ENCODE peak calls at places on chromosomes 3 and 15, in seven cellular contexts. One of them, this sample, is unnamed.

GRCh38 chr3:99878005-99878404 is 60.3 kb downstream of the CMSS1 start:
- DNase-seq in uterus: peak
- DNase-seq in body of pancreas: no peak
- DNase-seq in Peyer's patch: no peak
- DNase-seq in right lobe of liver: no peak
- DNase-seq in breast epithelium: no peak
- DNase-seq in spleen: no peak
- DNase-seq in this sample: no peak

GRCh38 chr3:193489949-193490348 is 64.7 kb downstream of the ATP13A4 start:
- DNase-seq in uterus: no peak
- DNase-seq in body of pancreas: no peak
- DNase-seq in Peyer's patch: no peak
- DNase-seq in right lobe of liver: no peak
- DNase-seq in breast epithelium: no peak
- DNase-seq in spleen: no peak
- DNase-seq in this sample: no peak

GRCh38 chr15:62779041-62779810 is 263.3 kb upstream of the TPM1 start:
- DNase-seq in uterus: peak
- DNase-seq in body of pancreas: peak
- DNase-seq in Peyer's patch: no peak
- DNase-seq in right lobe of liver: no peak
- DNase-seq in breast epithelium: no peak
- DNase-seq in spleen: no peak
- DNase-seq in this sample: no peak

GRCh38 chr3:30827080-30827479 is 67.4 kb downstream of the GADL1 start:
- DNase-seq in uterus: no peak
- DNase-seq in body of pancreas: no peak
- DNase-seq in Peyer's patch: no peak
- DNase-seq in right lobe of liver: no peak
- DNase-seq in breast epithelium: no peak
- DNase-seq in spleen: no peak
- DNase-seq in this sample: no peak

GRCh38 chr3:34260266-34260990 is 462.0 kb downstream of the PDCD6IP start:
- DNase-seq in uterus: peak
- DNase-seq in body of pancreas: peak
- DNase-seq in Peyer's patch: no peak
- DNase-seq in right lobe of liver: no peak
- DNase-seq in breast epithelium: peak
- DNase-seq in spleen: no peak
- DNase-seq in this sample: no peak

GRCh38 chr3:193879099-193879863 is 256.7 kb upstream of the HES1 start:
- DNase-seq in uterus: no peak
- DNase-seq in body of pancreas: no peak
- DNase-seq in Peyer's patch: no peak
- DNase-seq in right lobe of liver: no peak
- DNase-seq in breast epithelium: no peak
- DNase-seq in spleen: no peak
- DNase-seq in this sample: no peak

GRCh38 chr3:123314409-123315270 is 112.9 kb downstream of the SEC22A start:
- DNase-seq in uterus: no peak
- DNase-seq in body of pancreas: no peak
- DNase-seq in Peyer's patch: no peak
- DNase-seq in right lobe of liver: peak
- DNase-seq in breast epithelium: no peak
- DNase-seq in spleen: peak
- DNase-seq in this sample: no peak

GRCh38 chr3:129599607-129600006 is 6.9 kb downstream of the PLXND1 start:
- DNase-seq in uterus: peak
- DNase-seq in body of pancreas: peak
- DNase-seq in Peyer's patch: no peak
- DNase-seq in right lobe of liver: no peak
- DNase-seq in breast epithelium: no peak
- DNase-seq in spleen: no peak
- DNase-seq in this sample: peak

GRCh38 chr3:133452603-133453313 is 52.9 kb downstream of the BFSP2 start:
- DNase-seq in uterus: no peak
- DNase-seq in body of pancreas: no peak
- DNase-seq in Peyer's patch: no peak
- DNase-seq in right lobe of liver: no peak
- DNase-seq in breast epithelium: peak
- DNase-seq in spleen: no peak
- DNase-seq in this sample: no peak

GRCh38 chr15:77825143-77825542 is 192.4 kb upstream of the LINGO1 start:
- DNase-seq in uterus: no peak
- DNase-seq in body of pancreas: no peak
- DNase-seq in Peyer's patch: peak
- DNase-seq in right lobe of liver: peak
- DNase-seq in breast epithelium: no peak
- DNase-seq in spleen: peak
- DNase-seq in this sample: no peak

GRCh38 chr3:15519096-15519495 is 2.4 kb downstream of the COLQ start:
- DNase-seq in uterus: no peak
- DNase-seq in body of pancreas: no peak
- DNase-seq in Peyer's patch: no peak
- DNase-seq in right lobe of liver: no peak
- DNase-seq in breast epithelium: no peak
- DNase-seq in spleen: no peak
- DNase-seq in this sample: no peak

GRCh38 chr3:156750191-156750873 is 75.8 kb upstream of the LEKR1 start:
- DNase-seq in uterus: no peak
- DNase-seq in body of pancreas: no peak
- DNase-seq in Peyer's patch: no peak
- DNase-seq in right lobe of liver: no peak
- DNase-seq in breast epithelium: no peak
- DNase-seq in spleen: no peak
- DNase-seq in this sample: no peak

GRCh38 chr15:77634266-77634962 is 1.7 kb upstream of the LINGO1 start:
- DNase-seq in uterus: peak
- DNase-seq in body of pancreas: peak
- DNase-seq in Peyer's patch: peak
- DNase-seq in right lobe of liver: peak
- DNase-seq in breast epithelium: no peak
- DNase-seq in spleen: peak
- DNase-seq in this sample: no peak

GRCh38 chr3:136134091-136134490 is 62.0 kb downstream of the MSL2 start:
- DNase-seq in uterus: no peak
- DNase-seq in body of pancreas: no peak
- DNase-seq in Peyer's patch: no peak
- DNase-seq in right lobe of liver: no peak
- DNase-seq in breast epithelium: no peak
- DNase-seq in spleen: no peak
- DNase-seq in this sample: no peak

GRCh38 chr15:41394924-41395323 is 7.4 kb downstream of the NDUFAF1 start:
- DNase-seq in uterus: no peak
- DNase-seq in body of pancreas: no peak
- DNase-seq in Peyer's patch: no peak
- DNase-seq in right lobe of liver: no peak
- DNase-seq in breast epithelium: no peak
- DNase-seq in spleen: no peak
- DNase-seq in this sample: no peak

DNA sequence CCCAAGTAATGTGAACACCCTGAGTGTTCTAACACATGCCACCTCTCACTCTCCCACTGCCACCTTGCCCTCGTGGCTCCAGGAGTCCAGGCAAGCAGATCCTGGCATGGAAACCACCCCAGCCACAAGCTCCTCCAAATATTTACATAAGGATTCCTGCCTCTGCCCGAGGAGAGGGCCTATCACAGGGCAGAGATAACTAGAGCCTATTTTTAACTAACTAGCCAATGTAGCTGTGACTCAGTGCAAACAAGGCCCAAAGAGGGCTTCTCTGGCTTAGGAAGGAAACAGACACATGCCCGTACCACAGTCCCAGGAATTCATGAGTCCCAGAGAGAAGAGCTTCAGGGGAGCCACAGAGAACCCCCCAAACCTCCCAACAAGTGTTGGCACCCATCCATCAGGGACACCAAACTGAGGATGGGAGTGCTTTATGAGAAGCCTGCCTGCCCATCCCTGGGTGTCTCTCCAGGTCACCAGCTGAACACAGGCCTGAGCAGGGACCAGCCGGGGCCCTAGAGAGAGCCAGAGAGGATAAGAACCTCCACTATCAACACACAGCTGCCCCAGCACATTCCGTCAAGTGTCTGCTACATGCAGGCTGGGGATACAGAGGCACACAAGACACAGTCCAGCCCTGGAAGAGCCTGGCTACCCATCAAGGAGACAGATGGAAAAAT is 9.2 kb downstream of the FYCO1 start:
- DNase-seq in uterus: no peak
- DNase-seq in body of pancreas: peak
- DNase-seq in Peyer's patch: no peak
- DNase-seq in right lobe of liver: peak
- DNase-seq in breast epithelium: peak
- DNase-seq in spleen: no peak
- DNase-seq in this sample: peak
- H3K27ac ChIP-seq in uterus: peak
- H3K27ac ChIP-seq in body of pancreas: peak
- H3K27ac ChIP-seq in Peyer's patch: peak
- H3K27ac ChIP-seq in right lobe of liver: peak
- H3K27ac ChIP-seq in breast epithelium: peak
- H3K27ac ChIP-seq in spleen: no peak
- H3K27ac ChIP-seq in this sample: peak

GRCh38 chr3:51942603-51943450 is 664 bp downstream of the PARP3 start:
- DNase-seq in uterus: peak
- DNase-seq in body of pancreas: peak
- DNase-seq in Peyer's patch: peak
- DNase-seq in right lobe of liver: peak
- DNase-seq in breast epithelium: no peak
- DNase-seq in spleen: peak
- DNase-seq in this sample: peak

GRCh38 chr3:51943451-51944391 is 1.6 kb downstream of the PARP3 start:
- DNase-seq in uterus: no peak
- DNase-seq in body of pancreas: no peak
- DNase-seq in Peyer's patch: no peak
- DNase-seq in right lobe of liver: peak
- DNase-seq in breast epithelium: no peak
- DNase-seq in spleen: peak
- DNase-seq in this sample: no peak

GRCh38 chr3:51941447-51941797 is 282 bp downstream of the RRP9 start:
- DNase-seq in uterus: no peak
- DNase-seq in body of pancreas: no peak
- DNase-seq in Peyer's patch: no peak
- DNase-seq in right lobe of liver: no peak
- DNase-seq in breast epithelium: no peak
- DNase-seq in spleen: no peak
- DNase-seq in this sample: no peak

GRCh38 chr3:51940648-51941421 is 869 bp downstream of the RRP9 start:
- DNase-seq in uterus: no peak
- DNase-seq in body of pancreas: no peak
- DNase-seq in Peyer's patch: no peak
- DNase-seq in right lobe of liver: no peak
- DNase-seq in breast epithelium: no peak
- DNase-seq in spleen: peak
- DNase-seq in this sample: no peak

GRCh38 chr3:51941798-51942602 is at the start of the genes PARP3 and RRP9:
- DNase-seq in uterus: peak
- DNase-seq in body of pancreas: peak
- DNase-seq in Peyer's patch: peak
- DNase-seq in right lobe of liver: peak
- DNase-seq in breast epithelium: peak
- DNase-seq in spleen: peak
- DNase-seq in this sample: peak
- TF ChIP-seq POLR2A in uterus: peak
- TF ChIP-seq POLR2A in body of pancreas: peak
- TF ChIP-seq POLR2A in Peyer's patch: peak
- TF ChIP-seq POLR2A in right lobe of liver: peak
- TF ChIP-seq POLR2A in breast epithelium: peak
- TF ChIP-seq POLR2A in spleen: no peak
- TF ChIP-seq POLR2A in this sample: peak

DNA sequence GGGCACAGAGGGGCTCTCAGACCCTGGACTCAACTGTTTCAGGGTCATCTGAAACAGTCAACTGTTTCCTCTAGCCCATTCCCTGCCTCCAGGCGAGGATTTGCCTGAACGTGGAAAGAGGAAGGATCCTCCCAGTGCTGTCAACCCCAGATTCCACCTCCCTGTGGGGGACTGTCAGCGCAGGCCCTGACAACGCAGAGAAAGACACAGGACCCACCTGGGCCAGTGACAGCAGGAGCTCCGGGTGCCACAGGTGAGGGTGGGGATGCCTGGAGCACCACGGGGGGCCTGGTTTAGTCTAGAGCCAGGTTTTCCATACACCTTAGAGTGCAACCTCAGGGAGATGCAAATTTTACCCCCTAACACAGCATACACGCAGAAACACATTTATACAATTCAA is 19.5 kb upstream of the LAMP3 start:
- DNase-seq in uterus: no peak
- DNase-seq in body of pancreas: no peak
- DNase-seq in Peyer's patch: no peak
- DNase-seq in right lobe of liver: no peak
- DNase-seq in breast epithelium: no peak
- DNase-seq in spleen: no peak
- DNase-seq in this sample: no peak
- TF ChIP-seq CTCF in uterus: no peak
- TF ChIP-seq CTCF in body of pancreas: no peak
- TF ChIP-seq CTCF in Peyer's patch: no peak
- TF ChIP-seq CTCF in right lobe of liver: no peak
- TF ChIP-seq CTCF in breast epithelium: no peak
- TF ChIP-seq CTCF in spleen: no peak
- TF ChIP-seq CTCF in this sample: no peak

GRCh38 chr15:34056921-34057320 is 17.9 kb upstream of the AVEN start:
- DNase-seq in uterus: no peak
- DNase-seq in body of pancreas: no peak
- DNase-seq in Peyer's patch: no peak
- DNase-seq in right lobe of liver: no peak
- DNase-seq in breast epithelium: no peak
- DNase-seq in spleen: no peak
- DNase-seq in this sample: no peak

GRCh38 chr15:34059946-34060345 is 20.9 kb upstream of the AVEN start:
- DNase-seq in uterus: no peak
- DNase-seq in body of pancreas: no peak
- DNase-seq in Peyer's patch: no peak
- DNase-seq in right lobe of liver: no peak
- DNase-seq in breast epithelium: no peak
- DNase-seq in spleen: no peak
- DNase-seq in this sample: no peak

GRCh38 chr15:34059476-34059875 is 20.5 kb upstream of the AVEN start:
- DNase-seq in uterus: no peak
- DNase-seq in body of pancreas: no peak
- DNase-seq in Peyer's patch: no peak
- DNase-seq in right lobe of liver: no peak
- DNase-seq in breast epithelium: no peak
- DNase-seq in spleen: no peak
- DNase-seq in this sample: no peak

DNA sequence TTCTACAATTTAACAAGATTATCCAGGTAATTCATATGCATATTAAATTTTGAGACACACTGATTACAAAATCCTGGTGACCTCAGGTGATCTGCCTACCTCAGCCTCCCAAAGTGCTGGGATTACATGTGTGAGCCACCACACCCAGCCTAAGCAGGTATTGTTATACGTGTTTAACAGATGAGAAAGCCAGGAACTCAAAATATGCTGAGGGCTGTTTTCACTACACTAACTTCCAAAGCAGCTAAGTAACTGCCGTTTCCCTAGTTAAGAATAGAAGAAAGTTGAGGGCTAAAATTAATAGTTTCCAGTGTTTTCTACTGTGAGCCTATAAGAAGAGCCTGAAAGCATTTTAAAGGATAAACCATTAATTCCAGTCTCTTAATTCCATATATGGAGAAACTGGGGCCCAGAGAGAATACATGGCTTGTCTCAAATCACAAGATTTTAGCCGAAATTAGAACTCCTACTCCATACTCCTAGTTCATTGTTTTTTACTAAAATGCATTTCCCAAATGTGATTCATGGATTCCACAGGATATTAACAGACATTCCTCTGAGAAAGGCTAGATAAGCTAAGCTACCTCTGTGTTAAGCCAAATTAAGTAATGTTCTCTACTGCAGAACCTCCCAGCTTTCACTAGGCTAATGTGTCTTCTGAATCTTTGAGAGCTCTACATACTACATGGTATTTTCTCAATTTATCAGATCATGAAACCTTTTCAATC is 17.0 kb upstream of the AVEN start:
- DNase-seq in uterus: no peak
- DNase-seq in body of pancreas: no peak
- DNase-seq in Peyer's patch: no peak
- DNase-seq in right lobe of liver: no peak
- DNase-seq in breast epithelium: no peak
- DNase-seq in spleen: no peak
- DNase-seq in this sample: no peak
- H3K27ac ChIP-seq in uterus: peak
- H3K27ac ChIP-seq in body of pancreas: no peak
- H3K27ac ChIP-seq in Peyer's patch: no peak
- H3K27ac ChIP-seq in right lobe of liver: no peak
- H3K27ac ChIP-seq in breast epithelium: peak
- H3K27ac ChIP-seq in spleen: no peak
- H3K27ac ChIP-seq in this sample: no peak